ENCODE peak calls at places on chromosome 14, in four cellular contexts. Q is NCI-H2081; Y is neuronal stem cell; V is activated naive CD4-positive, alpha-beta T cell treated with anti-CD3 and anti-CD28 coated beads, Interleukin-2, amount 10 ng/mL, durations not matched to agents 7 days and 5 days. R is an unnamed sample.

GRCh38 chr14:105168979-105169507 is 467 bp upstream of the JAG2 start:
- DNase-seq in Q (peak), Y (peak), V (peak), R (no peak)

GRCh38 chr14:99566009-99566389 is 38.0 kb downstream of the CCDC85C start:
- DNase-seq in V (no peak), Y (no peak), Q (peak), R (no peak)

GRCh38 chr14:94314890-94315289 is 8.2 kb downstream of the SERPINA6 start:
- DNase-seq in Q (no peak), Y (no peak), V (no peak), R (no peak)

GRCh38 chr14:80323266-80323665 is 112.0 kb upstream of the DIO2 start:
- DNase-seq in Q (no peak), V (no peak), Y (no peak), R (no peak)

GRCh38 chr14:100423421-100424010 is 100.4 kb downstream of the SLC25A47 start:
- DNase-seq in V (no peak), Q (no peak), Y (no peak), R (no peak)

GRCh38 chr14:101780887-101781239 is 19.4 kb downstream of the PPP2R5C start:
- DNase-seq in Y (no peak), Q (no peak), V (no peak), R (no peak)

GRCh38 chr14:104894331-104895206 is 29.5 kb downstream of the CEP170B start:
- DNase-seq in V (no peak), Q (no peak), Y (no peak), R (no peak)

GRCh38 chr14:52735921-52736489 is 6.0 kb downstream of the STYX start:
- DNase-seq in Y (peak), Q (no peak), V (no peak), R (no peak)

GRCh38 chr14:74875204-74875603 is 741 bp downstream of the PROX2 start:
- DNase-seq in Y (no peak), V (no peak), Q (no peak), R (no peak)

GRCh38 chr14:96001866-96002510 is 37.2 kb upstream of the C14orf132 start:
- DNase-seq in Y (no peak), V (no peak), Q (no peak), R (no peak)

GRCh38 chr14:90815817-90816662 is at the start of gene TTC7B:
- DNase-seq in Y (peak), Q (peak), V (peak), R (no peak)

GRCh38 chr14:33347816-33348215 is 409.1 kb downstream of the NPAS3 start:
- DNase-seq in Q (no peak), Y (no peak), V (no peak), R (no peak)

GRCh38 chr14:90675399-90675798 is 140.8 kb downstream of the TTC7B start:
- DNase-seq in Y (no peak), V (no peak), Q (no peak), R (no peak)

GRCh38 chr14:92986254-92987147 is 63.6 kb downstream of the CHGA start:
- DNase-seq in Y (no peak), Q (no peak), V (no peak), R (no peak)

GRCh38 chr14:82075566-82075965 is 541.9 kb upstream of the SEL1L start:
- DNase-seq in V (peak), Q (no peak), Y (peak), R (peak)

GRCh38 chr14:47678157-47678556 is 2.8 kb upstream of the MDGA2 start:
- DNase-seq in Q (no peak), Y (no peak), V (no peak), R (peak)

GRCh38 chr14:100199240-100199860 is 39.6 kb upstream of the YY1 start:
- DNase-seq in Q (no peak), V (no peak), Y (no peak), R (no peak)

GRCh38 chr14:105346200-105346533 is 31.6 kb downstream of the PACS2 start:
- DNase-seq in Y (no peak), V (no peak), Q (no peak), R (no peak)

GRCh38 chr14:100777366-100778077 is 48.4 kb upstream of the MEG3 start:
- DNase-seq in Y (no peak), V (no peak), Q (no peak), R (no peak)

GRCh38 chr14:96741151-96741977 is 55.8 kb upstream of the VRK1 start:
- DNase-seq in V (peak), Y (peak), Q (peak), R (peak)

GRCh38 chr14:99316281-99317163 is 44.5 kb upstream of the BCL11B start:
- DNase-seq in Y (no peak), V (no peak), Q (no peak), R (peak)

GRCh38 chr14:66240112-66240511 is 246.1 kb upstream of the CCDC196 start:
- DNase-seq in V (no peak), Q (no peak), Y (no peak), R (no peak)

GRCh38 chr14:95935228-95935822 is 58.7 kb downstream of the TUNAR start:
- DNase-seq in Y (peak), V (peak), Q (no peak), R (peak)

GRCh38 chr14:89767861-89768268 is 186.7 kb downstream of the EFCAB11 start:
- DNase-seq in V (peak), Q (peak), Y (peak), R (no peak)

GRCh38 chr14:61257469-61258057 is 23.6 kb downstream of the TMEM30B start:
- DNase-seq in Y (no peak), V (no peak), Q (no peak), R (no peak)

GRCh38 chr14:88612981-88613380 is 50.1 kb downstream of the ZC3H14 start:
- DNase-seq in Q (peak), V (no peak), Y (no peak), R (no peak)

GRCh38 chr14:64465208-64465821 is at the start of gene AKAP5:
- DNase-seq in V (peak), Q (peak), Y (peak), R (peak)

GRCh38 chr14:87161502-87161901 is 831.5 kb downstream of the GALC start:
- DNase-seq in V (no peak), Y (no peak), Q (no peak), R (no peak)

GRCh38 chr14:69657961-69658360 is 46.6 kb downstream of the SUSD6 start:
- DNase-seq in V (no peak), Q (peak), Y (no peak), R (peak)

GRCh38 chr14:64620910-64621309 is 71.1 kb downstream of the PPP1R36 start:
- DNase-seq in Q (no peak), Y (no peak), V (no peak), R (no peak)

GRCh38 chr14:96104469-96105057 is 65.4 kb downstream of the C14orf132 start:
- DNase-seq in Q (no peak), Y (no peak), V (no peak), R (peak)

GRCh38 chr14:89325299-89325883 is 91.6 kb downstream of the FOXN3 start:
- DNase-seq in Y (no peak), Q (no peak), V (no peak), R (no peak)

GRCh38 chr14:24065408-24065807 is 6.0 kb upstream of the CPNE6 start:
- DNase-seq in Q (no peak), V (no peak), Y (no peak), R (no peak)

GRCh38 chr14:26276757-26277156 is 321.1 kb downstream of the NOVA1 start:
- DNase-seq in V (no peak), Q (peak), Y (peak), R (no peak)

GRCh38 chr14:86714153-86714552 is 1184.2 kb downstream of the FLRT2 start:
- DNase-seq in Y (no peak), V (no peak), Q (no peak), R (no peak)

R was measured in Caco-2.